ENCODE peak calls at places on chromosomes 6 and 20, in six cellular contexts. One of them, this sample, is unnamed.
A peak's percentile ranks its signal among the peaks of the same experiment; 100 is the strongest.

GRCh38 chr6:100996409-100996808 is 115.3 kb upstream of the ASCC3 start:
- ATAC-seq in upper lobe of left lung: no peak
- ATAC-seq in K562: no peak
- ATAC-seq in GM12878: no peak
- ATAC-seq in A549: no peak
- ATAC-seq in HepG2: no peak
- ATAC-seq in this sample: no peak

GRCh38 chr6:139161817-139162284 is 27.0 kb downstream of the HECA start:
- ATAC-seq in upper lobe of left lung: no peak
- ATAC-seq in K562: no peak
- ATAC-seq in GM12878: peak; percentile 97
- ATAC-seq in A549: no peak
- ATAC-seq in HepG2: no peak
- ATAC-seq in this sample: no peak

GRCh38 chr6:169808608-169808967 is 57.2 kb downstream of the ERMARD start:
- ATAC-seq in GM12878: no peak
- ATAC-seq in upper lobe of left lung: no peak
- ATAC-seq in K562: no peak
- ATAC-seq in HepG2: no peak
- ATAC-seq in A549: no peak
- ATAC-seq in this sample: no peak

GRCh38 chr6:15712813-15713212 is 50.0 kb upstream of the DTNBP1 start:
- ATAC-seq in HepG2: no peak
- ATAC-seq in GM12878: no peak
- ATAC-seq in A549: no peak
- ATAC-seq in K562: no peak
- ATAC-seq in upper lobe of left lung: no peak
- ATAC-seq in this sample: no peak

GRCh38 chr6:108114861-108115597 is 40.5 kb upstream of the OSTM1 start:
- ATAC-seq in GM12878: no peak
- ATAC-seq in K562: no peak
- ATAC-seq in upper lobe of left lung: peak; percentile 74
- ATAC-seq in A549: peak; percentile 47
- ATAC-seq in HepG2: no peak
- ATAC-seq in this sample: no peak

GRCh38 chr6:151052021-151052646 is 186.6 kb downstream of the MTHFD1L start:
- ATAC-seq in HepG2: no peak
- ATAC-seq in K562: no peak
- ATAC-seq in A549: peak; percentile 24
- ATAC-seq in GM12878: no peak
- ATAC-seq in upper lobe of left lung: no peak
- ATAC-seq in this sample: no peak

GRCh38 chr20:54416770-54417169 is 58.6 kb upstream of the DOK5 start:
- ATAC-seq in K562: no peak
- ATAC-seq in GM12878: no peak
- ATAC-seq in HepG2: no peak
- ATAC-seq in A549: no peak
- ATAC-seq in upper lobe of left lung: no peak
- ATAC-seq in this sample: no peak

GRCh38 chr6:142907017-142907470 is 37.9 kb downstream of the HIVEP2 start:
- ATAC-seq in GM12878: peak; percentile 61
- ATAC-seq in K562: no peak
- ATAC-seq in upper lobe of left lung: no peak
- ATAC-seq in A549: no peak
- ATAC-seq in HepG2: no peak
- ATAC-seq in this sample: no peak

GRCh38 chr6:154440022-154440421 is 70.5 kb downstream of the CNKSR3 start:
- ATAC-seq in K562: no peak
- ATAC-seq in GM12878: no peak
- ATAC-seq in HepG2: peak; percentile 80
- ATAC-seq in A549: no peak
- ATAC-seq in upper lobe of left lung: no peak
- ATAC-seq in this sample: no peak

GRCh38 chr20:53253668-53254067 is 281.5 kb downstream of the TSHZ2 start:
- ATAC-seq in A549: no peak
- ATAC-seq in HepG2: no peak
- ATAC-seq in K562: peak; percentile 80
- ATAC-seq in upper lobe of left lung: no peak
- ATAC-seq in GM12878: no peak
- ATAC-seq in this sample: no peak

GRCh38 chr6:119076173-119076965 is 2.1 kb downstream of the FAM184A start:
- ATAC-seq in HepG2: no peak
- ATAC-seq in K562: no peak
- ATAC-seq in GM12878: no peak
- ATAC-seq in upper lobe of left lung: no peak
- ATAC-seq in A549: no peak
- ATAC-seq in this sample: no peak

GRCh38 chr20:52461602-52462001 is 270.0 kb upstream of the ZFP64 start:
- ATAC-seq in HepG2: no peak
- ATAC-seq in A549: no peak
- ATAC-seq in K562: no peak
- ATAC-seq in GM12878: no peak
- ATAC-seq in upper lobe of left lung: no peak
- ATAC-seq in this sample: no peak

GRCh38 chr6:127288705-127289104 is 22.0 kb downstream of the RNF146 start:
- ATAC-seq in K562: no peak
- ATAC-seq in HepG2: no peak
- ATAC-seq in upper lobe of left lung: no peak
- ATAC-seq in A549: no peak
- ATAC-seq in GM12878: peak; percentile 15
- ATAC-seq in this sample: no peak

GRCh38 chr6:168301648-168302398 is 17.8 kb downstream of the DACT2 start:
- ATAC-seq in A549: peak; percentile 56
- ATAC-seq in HepG2: peak; percentile 92
- ATAC-seq in GM12878: no peak
- ATAC-seq in upper lobe of left lung: no peak
- ATAC-seq in K562: no peak
- ATAC-seq in this sample: no peak

GRCh38 chr6:75893058-75893775 is 144.2 kb downstream of the MYO6 start:
- ATAC-seq in upper lobe of left lung: peak; percentile 71
- ATAC-seq in HepG2: peak; percentile 81
- ATAC-seq in K562: peak; percentile 91
- ATAC-seq in A549: peak; percentile 66
- ATAC-seq in GM12878: peak; percentile 85
- ATAC-seq in this sample: peak; percentile 36

GRCh38 chr6:166507380-166507779 is 79.1 kb downstream of the RAMACL start:
- ATAC-seq in K562: no peak
- ATAC-seq in upper lobe of left lung: no peak
- ATAC-seq in A549: no peak
- ATAC-seq in GM12878: no peak
- ATAC-seq in HepG2: no peak
- ATAC-seq in this sample: no peak

GRCh38 chr6:3026811-3027626 is 27.3 kb downstream of the NQO2 start:
- ATAC-seq in HepG2: no peak
- ATAC-seq in upper lobe of left lung: no peak
- ATAC-seq in GM12878: peak; percentile 86
- ATAC-seq in A549: no peak
- ATAC-seq in K562: peak; percentile 22
- ATAC-seq in this sample: no peak

GRCh38 chr6:16493802-16494201 is 255.4 kb downstream of the GMPR start:
- ATAC-seq in HepG2: no peak
- ATAC-seq in A549: no peak
- ATAC-seq in K562: no peak
- ATAC-seq in upper lobe of left lung: no peak
- ATAC-seq in GM12878: peak; percentile 17
- ATAC-seq in this sample: no peak

GRCh38 chr20:61254881-61255589 is 3.0 kb downstream of the CDH4 start:
- ATAC-seq in K562: no peak
- ATAC-seq in upper lobe of left lung: no peak
- ATAC-seq in A549: no peak
- ATAC-seq in GM12878: no peak
- ATAC-seq in HepG2: no peak
- ATAC-seq in this sample: no peak

GRCh38 chr20:61252601-61253263 is 671 bp downstream of the CDH4 start:
- ATAC-seq in A549: peak; percentile 56
- ATAC-seq in K562: no peak
- ATAC-seq in GM12878: no peak
- ATAC-seq in upper lobe of left lung: peak; percentile 34
- ATAC-seq in HepG2: no peak
- ATAC-seq in this sample: no peak

GRCh38 chr20:61251529-61252393 is at the start of gene CDH4:
- ATAC-seq in A549: peak; percentile 76
- ATAC-seq in K562: no peak
- ATAC-seq in GM12878: no peak
- ATAC-seq in upper lobe of left lung: no peak
- ATAC-seq in HepG2: no peak
- ATAC-seq in this sample: peak; percentile 30

GRCh38 chr20:61253640-61254511 is 1.8 kb downstream of the CDH4 start:
- ATAC-seq in HepG2: peak; percentile 14
- ATAC-seq in upper lobe of left lung: peak; percentile 36
- ATAC-seq in GM12878: no peak
- ATAC-seq in A549: peak; percentile 37
- ATAC-seq in K562: no peak
- ATAC-seq in this sample: peak; percentile 3

DNA sequence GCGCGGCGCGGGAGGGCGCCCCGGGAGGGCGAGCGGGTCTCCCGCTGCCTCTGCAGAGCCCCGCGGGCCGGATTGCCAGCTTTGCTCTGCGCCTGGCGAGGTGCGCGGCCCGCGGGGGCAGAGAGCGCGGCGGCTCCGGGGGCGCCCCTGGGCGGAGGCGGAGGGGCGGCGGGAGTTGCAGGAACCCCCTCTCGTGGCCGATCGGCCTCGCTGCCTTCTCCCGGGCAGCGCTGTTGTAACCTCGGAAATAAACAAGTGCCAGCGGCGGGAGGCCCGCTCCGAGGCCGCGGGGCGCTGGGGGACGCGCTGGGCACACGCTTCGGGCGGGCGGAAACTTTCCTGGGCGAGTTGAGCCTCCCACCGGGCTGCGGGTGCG is 1.2 kb downstream of the CDH4 start:
- ATAC-seq in HepG2: peak; percentile 28
- ATAC-seq in upper lobe of left lung: peak; percentile 23
- ATAC-seq in A549: peak; percentile 74
- ATAC-seq in GM12878: no peak
- ATAC-seq in K562: no peak
- ATAC-seq in this sample: no peak
- H3K4me3 ChIP-seq in HepG2: no peak overlapping the region
- H3K4me3 ChIP-seq in upper lobe of left lung: peak overlapping the region; percentile 30
- H3K4me3 ChIP-seq in A549: peak overlapping the region; percentile 76
- H3K4me3 ChIP-seq in GM12878: no peak overlapping the region
- H3K4me3 ChIP-seq in K562: no peak overlapping the region
- H3K4me3 ChIP-seq in this sample: peak overlapping the region; percentile 56

DNA sequence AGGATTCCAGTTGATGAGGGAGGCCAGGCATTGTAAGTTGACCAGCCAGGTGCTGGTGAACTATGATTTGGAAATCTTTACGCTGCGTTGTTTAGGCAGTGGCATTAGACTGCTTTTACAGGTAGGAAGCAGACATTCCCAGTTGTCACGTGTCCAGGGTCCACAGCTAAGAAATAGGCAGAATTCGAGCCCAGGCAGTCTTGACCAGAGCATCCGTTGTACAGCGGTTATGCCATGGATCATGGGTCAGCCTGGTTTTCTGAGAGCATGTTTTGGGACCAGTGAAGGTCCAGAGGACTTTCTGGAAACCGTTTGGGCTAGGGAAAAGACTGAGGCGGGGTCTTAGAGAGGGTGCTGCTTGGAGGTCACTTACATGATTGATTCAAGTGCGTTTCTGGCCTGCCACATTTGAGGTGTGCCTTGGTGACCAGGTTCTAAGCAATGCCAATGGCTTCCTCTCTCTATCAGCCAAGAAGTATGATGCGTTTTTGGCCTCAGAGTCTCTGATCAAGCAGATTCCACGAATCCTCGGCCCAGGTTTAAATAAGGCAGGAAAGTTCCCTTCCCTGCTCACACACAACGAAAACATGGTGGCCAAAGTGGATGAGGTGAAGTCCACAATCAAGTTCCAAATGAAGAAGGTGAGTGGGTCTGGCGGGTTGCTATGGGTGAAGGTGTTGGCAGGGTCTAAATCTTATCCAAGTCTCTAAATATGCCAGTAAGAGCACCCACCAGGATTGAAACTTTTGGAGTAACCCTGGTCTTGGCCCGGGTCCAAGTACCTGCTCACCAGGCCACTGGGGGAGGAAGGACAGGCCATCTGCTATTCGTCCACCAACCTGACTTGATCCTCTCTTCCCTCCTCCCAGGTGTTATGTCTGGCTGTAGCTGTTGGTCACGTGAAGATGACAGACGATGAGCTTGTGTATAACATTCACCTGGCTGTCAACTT is 1.8 kb downstream of the RPL10A start:
- ATAC-seq in upper lobe of left lung: no peak
- ATAC-seq in K562: no peak
- ATAC-seq in GM12878: no peak
- ATAC-seq in HepG2: no peak
- ATAC-seq in A549: no peak
- ATAC-seq in this sample: no peak
- H3K27ac ChIP-seq in upper lobe of left lung: peak overlapping the region; percentile 86
- H3K27ac ChIP-seq in K562: peak overlapping the region; percentile 93
- H3K27ac ChIP-seq in GM12878: peak overlapping the region; percentile 87
- H3K27ac ChIP-seq in HepG2: peak overlapping the region; percentile 92
- H3K27ac ChIP-seq in A549: peak overlapping the region; percentile 98
- H3K27ac ChIP-seq in this sample: peak overlapping the region; percentile 94

DNA sequence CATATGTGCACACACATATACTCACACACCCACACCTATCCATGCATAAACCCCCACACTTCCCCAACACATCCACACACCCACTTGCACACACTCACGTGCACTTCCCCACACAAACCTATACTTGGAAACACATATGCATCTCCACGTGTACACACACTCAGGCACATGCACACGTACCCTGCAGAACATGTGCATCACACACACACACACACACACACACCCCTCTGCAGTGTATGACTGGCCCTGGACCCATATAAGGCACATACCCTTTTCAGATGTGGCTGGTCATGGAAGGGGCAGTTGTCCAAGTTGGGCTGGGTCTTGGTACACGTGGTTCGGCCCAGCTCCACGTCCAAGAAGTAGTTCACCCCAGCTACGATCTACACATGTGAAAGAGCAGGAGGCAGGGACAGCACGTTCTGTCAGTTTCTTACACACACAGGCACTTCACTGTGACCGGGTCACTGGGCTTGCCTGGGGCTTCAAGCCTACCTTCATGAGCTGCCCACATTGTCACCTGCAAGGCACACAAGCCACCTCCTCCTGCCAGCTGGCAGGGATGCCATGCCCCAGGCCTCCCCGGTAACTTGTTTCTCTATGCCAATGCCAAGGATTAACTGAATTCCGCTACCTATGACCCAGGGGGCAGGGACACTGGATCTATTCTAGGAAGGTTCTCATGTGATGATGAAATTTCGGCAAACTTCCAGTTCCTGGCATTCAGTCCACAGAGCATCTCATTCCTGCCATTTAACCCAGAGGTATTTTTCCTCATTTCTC is 2.6 kb downstream of the CST3 start:
- ATAC-seq in HepG2: no peak
- ATAC-seq in GM12878: no peak
- ATAC-seq in upper lobe of left lung: no peak
- ATAC-seq in A549: no peak
- ATAC-seq in K562: no peak
- ATAC-seq in this sample: peak; percentile 11
- TF ChIP-seq EP300 in HepG2: no peak
- TF ChIP-seq EP300 in GM12878: no peak
- TF ChIP-seq EP300 in upper lobe of left lung: no peak
- TF ChIP-seq EP300 in A549: no peak
- TF ChIP-seq EP300 in K562: no peak
- TF ChIP-seq EP300 in this sample: no peak

DNA sequence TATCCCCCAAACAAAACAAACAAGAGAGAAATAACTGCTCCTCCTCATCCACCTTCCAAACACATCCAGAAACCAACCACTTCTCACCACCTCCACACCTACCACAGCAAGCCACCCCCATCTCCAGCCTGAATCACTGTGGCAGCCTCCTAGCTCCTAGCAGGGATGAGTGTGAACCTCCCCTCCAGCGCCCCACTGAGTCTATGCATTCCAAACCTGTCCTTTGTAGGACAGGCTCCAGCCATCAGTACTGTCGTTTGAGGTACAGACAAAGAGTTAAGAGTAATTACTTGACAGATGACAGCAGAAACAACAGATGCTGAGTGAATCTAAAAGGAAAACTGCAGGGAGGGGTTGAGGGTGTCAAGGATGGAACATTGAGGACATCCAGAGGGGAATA is 2.4 kb downstream of the METTL24 start:
- ATAC-seq in A549: no peak
- ATAC-seq in K562: no peak
- ATAC-seq in upper lobe of left lung: no peak
- ATAC-seq in GM12878: no peak
- ATAC-seq in HepG2: peak; percentile 44
- ATAC-seq in this sample: no peak
- H3K4me3 ChIP-seq in A549: no peak overlapping the region
- H3K4me3 ChIP-seq in K562: no peak overlapping the region
- H3K4me3 ChIP-seq in upper lobe of left lung: no peak overlapping the region
- H3K4me3 ChIP-seq in GM12878: no peak overlapping the region
- H3K4me3 ChIP-seq in HepG2: no peak overlapping the region
- H3K4me3 ChIP-seq in this sample: no peak overlapping the region